ENCODE peak calls at places on chromosomes 12 and 14, in six cellular contexts. L is GM20000, X is body of pancreas, O is cardiac fibroblast, P is endothelial cell, C is uterus. Z is an unnamed sample.

GRCh38 chr12:86331012-86331411 is 74.8 kb upstream of the MGAT4C start:
- DNase-seq in L (no peak), X (no peak), O (no peak), P (no peak), C (no peak), Z (no peak)

GRCh38 chr12:56221233-56221756 is 427 bp downstream of the RNF41 start:
- DNase-seq in L (no peak), X (peak), O (peak), P (peak), C (peak), Z (peak)

GRCh38 chr12:117033382-117034045 is 65.7 kb downstream of the TESC start:
- DNase-seq in L (no peak), X (peak), O (no peak), P (no peak), C (no peak), Z (no peak)

GRCh38 chr14:81169711-81170103 is 51.1 kb downstream of the GTF2A1 start:
- DNase-seq in L (no peak), X (peak), O (no peak), P (no peak), C (peak), Z (peak)

GRCh38 chr14:100893228-100893601 is 10.3 kb downstream of the RTL1 start:
- DNase-seq in L (no peak), X (no peak), O (no peak), P (no peak), C (no peak), Z (no peak)

GRCh38 chr12:26938660-26939185 is 453 bp downstream of the FGFR1OP2 start:
- DNase-seq in L (peak), X (no peak), O (no peak), P (no peak), C (no peak), Z (no peak)

GRCh38 chr14:70086685-70087379 is 101.9 kb downstream of the SLC8A3 start:
- DNase-seq in L (peak), X (peak), O (peak), P (peak), C (no peak), Z (peak)

GRCh38 chr14:104641753-104642539 is 37.4 kb upstream of the TMEM179 start:
- DNase-seq in L (no peak), X (no peak), O (no peak), P (no peak), C (no peak), Z (no peak)

GRCh38 chr14:23405516-23406025 is 2.5 kb downstream of the MYH6 start:
- DNase-seq in L (no peak), X (no peak), O (no peak), P (no peak), C (no peak), Z (no peak)

GRCh38 chr12:105418821-105419291 is 88.4 kb downstream of the C12orf75 start:
- DNase-seq in L (no peak), X (no peak), O (no peak), P (no peak), C (no peak), Z (peak)

GRCh38 chr12:575129-575502 is 88.1 kb downstream of the NINJ2 start:
- DNase-seq in L (no peak), X (no peak), O (peak), P (no peak), C (no peak), Z (no peak)

GRCh38 chr14:88189040-88189839 is 133.8 kb downstream of the KCNK10 start:
- DNase-seq in L (peak), X (peak), O (peak), P (peak), C (peak), Z (peak)

GRCh38 chr12:66409195-66409871 is 107.0 kb downstream of the HELB start:
- DNase-seq in L (no peak), X (peak), O (peak), P (peak), C (no peak), Z (peak)

GRCh38 chr14:90530523-90530922 is 133.7 kb downstream of the CALM1 start:
- DNase-seq in L (no peak), X (no peak), O (no peak), P (no peak), C (no peak), Z (no peak)

GRCh38 chr14:45251912-45252311 is 1.1 kb downstream of the MIS18BP1 start:
- DNase-seq in L (peak), X (no peak), O (peak), P (no peak), C (no peak), Z (peak)

GRCh38 chr14:68193970-68194634 is 374.5 kb downstream of the RAD51B start:
- DNase-seq in L (no peak), X (peak), O (peak), P (no peak), C (no peak), Z (no peak)

GRCh38 chr12:109069307-109070231 is 17.2 kb downstream of the USP30 start:
- DNase-seq in L (no peak), X (no peak), O (no peak), P (peak), C (no peak), Z (no peak)

GRCh38 chr14:53190938-53191337 is 37.8 kb upstream of the DDHD1 start:
- DNase-seq in L (peak), X (no peak), O (peak), P (no peak), C (no peak), Z (no peak)

GRCh38 chr12:131432532-131433260 is 278.2 kb upstream of the SFSWAP start:
- DNase-seq in L (peak), X (no peak), O (no peak), P (no peak), C (no peak), Z (no peak)

GRCh38 chr12:24770334-24770733 is 178.6 kb downstream of the BCAT1 start:
- DNase-seq in L (no peak), X (no peak), O (peak), P (no peak), C (no peak), Z (no peak)

GRCh38 chr14:99317231-99318090 is 45.5 kb upstream of the BCL11B start:
- DNase-seq in L (no peak), X (no peak), O (no peak), P (no peak), C (no peak), Z (no peak)

GRCh38 chr14:22291406-22291805 is 297.6 kb downstream of the DAD1 start:
- DNase-seq in L (no peak), X (no peak), O (peak), P (no peak), C (no peak), Z (peak)

GRCh38 chr14:103519837-103520212 is 2.8 kb downstream of the CKB start:
- DNase-seq in L (no peak), X (peak), O (no peak), P (no peak), C (peak), Z (no peak)

GRCh38 chr12:17030338-17030737 is 424.4 kb upstream of the LMO3 start:
- DNase-seq in L (no peak), X (no peak), O (no peak), P (no peak), C (no peak), Z (no peak)

GRCh38 chr14:89137514-89138163 is 279.4 kb downstream of the FOXN3 start:
- DNase-seq in L (no peak), X (peak), O (peak), P (no peak), C (no peak), Z (peak)

GRCh38 chr14:57533214-57533613 is 39.6 kb upstream of the CCDC198 start:
- DNase-seq in L (peak), X (peak), O (peak), P (peak), C (no peak), Z (peak)

GRCh38 chr14:99668998-99669314 is 15.1 kb upstream of the CYP46A1 start:
- DNase-seq in L (no peak), X (no peak), O (no peak), P (no peak), C (no peak), Z (no peak)

GRCh38 chr12:1582709-1583050 is 11.7 kb downstream of the FBXL14 start:
- DNase-seq in L (no peak), X (no peak), O (no peak), P (no peak), C (no peak), Z (no peak)

GRCh38 chr12:1580526-1580925 is 13.9 kb downstream of the FBXL14 start:
- DNase-seq in L (no peak), X (no peak), O (no peak), P (no peak), C (no peak), Z (no peak)

GRCh38 chr12:1580036-1580435 is 14.3 kb downstream of the FBXL14 start:
- DNase-seq in L (no peak), X (no peak), O (no peak), P (no peak), C (no peak), Z (no peak)

GRCh38 chr12:1583421-1584078 is 10.8 kb downstream of the FBXL14 start:
- DNase-seq in L (peak), X (peak), O (peak), P (peak), C (peak), Z (peak)

GRCh38 chr12:1581973-1582708 is 12.2 kb downstream of the FBXL14 start:
- DNase-seq in L (no peak), X (no peak), O (peak), P (no peak), C (no peak), Z (peak)
- TF ChIP-seq CTCF in L (no peak), X (no peak), O (no peak), P (no peak), C (no peak), Z (no peak)

GRCh38 chr14:64800000-64800399 is 79.7 kb downstream of the SPTB start:
- DNase-seq in L (no peak), X (peak), O (peak), P (peak), C (no peak), Z (peak)
- TF ChIP-seq CTCF in L (peak), X (peak), O (peak), P (peak), C (peak), Z (peak)

GRCh38 chr12:57548488-57548887 is 1.4 kb upstream of the KIF5A start:
- DNase-seq in L (peak), X (no peak), O (no peak), P (no peak), C (no peak), Z (no peak)

GRCh38 chr12:57550628-57551549 is 1.0 kb downstream of the KIF5A start:
- DNase-seq in L (no peak), X (no peak), O (no peak), P (no peak), C (no peak), Z (no peak)

GRCh38 chr12:57551637-57552305 is 1.9 kb downstream of the KIF5A start:
- DNase-seq in L (no peak), X (no peak), O (no peak), P (no peak), C (no peak), Z (no peak)

GRCh38 chr12:57549203-57549908 is 488 bp upstream of the KIF5A start:
- DNase-seq in L (peak), X (no peak), O (no peak), P (no peak), C (no peak), Z (no peak)

GRCh38 chr12:57549909-57550627 is at the start of gene KIF5A:
- DNase-seq in L (peak), X (peak), O (no peak), P (peak), C (no peak), Z (no peak)
- TF ChIP-seq CTCF in L (no peak), X (no peak), O (no peak), P (no peak), C (no peak), Z (no peak)

DNA sequence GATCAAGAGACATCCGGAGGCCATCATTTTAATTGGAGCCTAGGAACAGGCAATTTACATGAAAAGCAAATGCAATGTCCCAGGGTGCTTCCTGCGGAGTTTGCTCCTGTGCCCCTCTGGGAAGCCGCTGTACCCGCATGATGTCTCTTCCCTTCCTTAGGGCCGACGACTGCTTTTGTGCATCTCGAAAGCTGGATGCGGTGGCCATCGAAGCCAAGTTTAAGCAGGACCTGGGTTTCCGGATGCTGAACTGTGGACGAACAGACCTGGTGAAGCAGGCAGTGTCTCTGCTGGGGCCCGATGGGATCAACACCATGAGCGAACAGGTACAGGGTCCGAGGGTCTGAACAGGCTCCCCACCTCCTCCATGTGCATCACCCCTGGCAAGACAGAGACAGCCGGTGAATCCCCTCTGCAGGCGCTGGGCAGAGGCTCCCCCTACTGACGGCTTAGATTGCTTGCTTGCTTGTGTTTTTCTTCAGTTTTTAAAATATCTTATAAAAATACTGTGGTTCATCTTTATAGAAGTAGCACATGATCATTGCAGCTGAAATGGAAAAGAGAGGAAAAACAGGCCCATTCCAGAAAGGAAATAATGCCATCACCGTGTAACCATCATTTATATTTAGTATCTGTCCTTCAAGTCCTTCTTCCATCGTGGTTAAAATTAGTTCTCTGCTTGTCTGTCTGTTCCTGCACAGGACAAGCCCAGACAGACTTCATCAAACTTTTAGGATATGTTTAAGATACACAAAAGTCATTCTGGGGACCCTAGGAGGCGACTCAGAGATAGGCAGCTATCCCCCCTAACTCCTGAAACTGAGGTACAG is 75.4 kb upstream of the PWP1 start:
- DNase-seq in L (peak), X (peak), O (peak), P (peak), C (no peak), Z (peak)
- TF ChIP-seq CTCF in L (peak), X (peak), O (peak), P (peak), C (no peak), Z (peak)

GRCh38 chr12:31959701-31960391 is 631 bp downstream of the RESF1 start:
- DNase-seq in L (peak), X (peak), O (peak), P (peak), C (peak), Z (peak)
- TF ChIP-seq CTCF in L (no peak), X (no peak), O (peak), P (no peak), C (no peak), Z (peak)

Z was measured in foreskin fibroblast.